ENCODE peak calls at places on chromosome 16, in ten cellular contexts. A is NCI-H1694, X is PC-3, M is KBM-7, W is NCI-H460, Q is HTR-8/SVneo, H is NCI-H1105 treated with DMSO at 0.1 percent for 48 hours, R is RWPE1, F is islet precursor cell, P is T-helper 1 cell. V is an unnamed sample.

GRCh38 chr16:10168258-10168657 is 14.0 kb downstream of the GRIN2A start:
- DNase-seq in A (no peak), X (peak; percentile 77), M (no peak), W (no peak), Q (no peak), H (no peak), R (no peak), F (no peak), P (no peak), V (no peak)

GRCh38 chr16:66254751-66255150 is 111.7 kb upstream of the CDH5 start:
- DNase-seq in A (no peak), X (no peak), M (no peak), W (no peak), Q (no peak), H (no peak), R (no peak), F (no peak), P (no peak), V (no peak)

GRCh38 chr16:65178151-65178550 is 56.3 kb upstream of the CDH11 start:
- DNase-seq in A (no peak), X (peak; percentile 9), M (no peak), W (no peak), Q (no peak), H (no peak), R (no peak), F (no peak), P (no peak), V (peak; percentile 74)

GRCh38 chr16:53848277-53848942 is 144.5 kb downstream of the FTO start:
- DNase-seq in A (no peak), X (no peak), M (no peak), W (no peak), Q (no peak), H (no peak), R (no peak), F (no peak), P (no peak), V (peak; percentile 58)

GRCh38 chr16:58306327-58306726 is 11.5 kb upstream of the PRSS54 start:
- DNase-seq in A (no peak), X (peak; percentile 11), M (peak; percentile 42), W (peak; percentile 16), Q (no peak), H (no peak), R (no peak), F (no peak), P (peak; percentile 34), V (peak; percentile 41)

GRCh38 chr16:73179671-73180370 is 131.9 kb upstream of the ZFHX3 start:
- DNase-seq in A (no peak), X (no peak), M (no peak), W (no peak), Q (no peak), H (no peak), R (no peak), F (no peak), P (no peak), V (peak; percentile 85)

GRCh38 chr16:49464877-49465504 is 91.4 kb downstream of the C16orf78 start:
- DNase-seq in A (no peak), X (no peak), M (no peak), W (no peak), Q (no peak), H (no peak), R (no peak), F (peak; percentile 57), P (no peak), V (peak; percentile 83)

GRCh38 chr16:14302399-14303181 is 231.5 kb downstream of the MRTFB start:
- DNase-seq in A (no peak), X (no peak), M (peak; percentile 20), W (no peak), Q (no peak), H (peak; percentile 4), R (no peak), F (peak; percentile 61), P (no peak), V (peak; percentile 75)

GRCh38 chr16:55302635-55303034 is 21.4 kb upstream of the IRX6 start:
- DNase-seq in A (no peak), X (no peak), M (no peak), W (no peak), Q (no peak), H (no peak), R (no peak), F (no peak), P (no peak), V (peak; percentile 85)

GRCh38 chr16:77273-77806 is 685 bp upstream of the MPG start:
- DNase-seq in A (no peak), X (peak; percentile 26), M (peak; percentile 45), W (peak; percentile 51), Q (no peak), H (no peak), R (peak; percentile 56), F (peak; percentile 86), P (peak; percentile 30), V (peak; percentile 77)

GRCh38 chr16:21626659-21627277 is 25.6 kb downstream of the IGSF6 start:
- DNase-seq in A (no peak), X (peak; percentile 67), M (peak; percentile 77), W (peak; percentile 94), Q (peak; percentile 19), H (no peak), R (peak; percentile 73), F (peak; percentile 88), P (peak; percentile 56), V (peak; percentile 72)

GRCh38 chr16:58797137-58797801 is 63.2 kb upstream of the GOT2 start:
- DNase-seq in A (no peak), X (no peak), M (no peak), W (no peak), Q (no peak), H (no peak), R (no peak), F (no peak), P (no peak), V (no peak)

GRCh38 chr16:19524356-19524865 is 669 bp downstream of the CCP110 start:
- DNase-seq in A (no peak), X (no peak), M (peak; percentile 55), W (no peak), Q (no peak), H (no peak), R (peak; percentile 17), F (no peak), P (peak; percentile 4), V (peak; percentile 40)

GRCh38 chr16:11321662-11322061 is 23.6 kb upstream of the RMI2 start:
- DNase-seq in A (no peak), X (no peak), M (no peak), W (no peak), Q (no peak), H (no peak), R (no peak), F (no peak), P (no peak), V (no peak)

GRCh38 chr16:22386976-22387375 is 12.6 kb upstream of the CDR2 start:
- DNase-seq in A (no peak), X (peak; percentile 88), M (no peak), W (no peak), Q (peak; percentile 67), H (no peak), R (peak; percentile 39), F (no peak), P (no peak), V (peak; percentile 61)

GRCh38 chr16:53945996-53946395 is 242.0 kb downstream of the FTO start:
- DNase-seq in A (no peak), X (peak; percentile 55), M (peak; percentile 87), W (peak; percentile 5), Q (no peak), H (peak; percentile 23), R (peak; percentile 20), F (no peak), P (peak; percentile 21), V (peak; percentile 62)

GRCh38 chr16:86066755-86067154 is 167.8 kb downstream of the IRF8 start:
- DNase-seq in A (no peak), X (no peak), M (no peak), W (no peak), Q (no peak), H (no peak), R (no peak), F (no peak), P (no peak), V (no peak)

GRCh38 chr16:48126801-48127644 is 28.8 kb downstream of the ABCC12 start:
- DNase-seq in A (no peak), X (peak; percentile 92), M (no peak), W (peak; percentile 63), Q (peak; percentile 66), H (peak; percentile 31), R (peak; percentile 64), F (peak; percentile 85), P (no peak), V (no peak)

GRCh38 chr16:82010649-82011048 is 621 bp downstream of the SDR42E1 start:
- DNase-seq in A (no peak), X (no peak), M (no peak), W (no peak), Q (no peak), H (no peak), R (no peak), F (no peak), P (no peak), V (no peak)